ENCODE peak calls at places on chromosomes 16 and 17, in eight cellular contexts. B is activated effector memory CD4-positive, alpha-beta T cell treated with anti-CD3 and anti-CD28 coated beads, Interleukin-2, amount 50 U/mL, for 16 hours; V is HEK293T; T is ELR; E is mesenteric fat pad; I is MCF 10A; L is adrenal gland; C is activated naive CD4-positive, alpha-beta T cell. D is an unnamed sample.

GRCh38 chr16:50516890-50517289 is 31.3 kb upstream of the NKD1 start:
- DNase-seq in E (no peak), B (no peak), I (no peak), V (no peak), T (no peak), C (no peak), L (no peak), D (no peak)

GRCh38 chr16:56849690-56850680 is 15.0 kb upstream of the SLC12A3 start:
- DNase-seq in V (no peak), L (no peak), B (peak), I (no peak), E (no peak), C (no peak), T (no peak), D (no peak)

GRCh38 chr17:6162892-6163291 is 92.7 kb downstream of the WSCD1 start:
- DNase-seq in B (no peak), L (no peak), E (peak), C (no peak), I (no peak), T (no peak), V (no peak), D (no peak)

GRCh38 chr16:69471121-69471520 is 46.7 kb downstream of the CYB5B start:
- DNase-seq in E (no peak), T (no peak), C (no peak), B (no peak), L (no peak), V (no peak), I (no peak), D (no peak)

GRCh38 chr16:23320695-23321094 is 18.6 kb downstream of the SCNN1B start:
- DNase-seq in V (no peak), I (no peak), C (no peak), T (no peak), E (peak), L (no peak), B (no peak), D (no peak)

GRCh38 chr17:34892864-34893263 is 68.4 kb downstream of the CCT6B start:
- DNase-seq in B (no peak), E (no peak), V (peak), T (peak), C (no peak), I (no peak), L (no peak), D (peak)

GRCh38 chr17:82121660-82122629 is 23.9 kb upstream of the FASN start:
- DNase-seq in C (no peak), I (no peak), T (no peak), V (no peak), B (no peak), L (no peak), E (no peak), D (no peak)

GRCh38 chr16:17803625-17804410 is 333.1 kb upstream of the XYLT1 start:
- DNase-seq in T (peak), L (no peak), E (no peak), B (no peak), I (no peak), C (no peak), V (no peak), D (no peak)

GRCh38 chr17:72592242-72592966 is 471.6 kb downstream of the SOX9 start:
- DNase-seq in B (peak), L (no peak), I (peak), V (peak), C (peak), E (peak), T (peak), D (peak)

GRCh38 chr16:72715267-72715666 is 332.7 kb downstream of the ZFHX3 start:
- DNase-seq in V (no peak), C (no peak), I (peak), T (peak), E (no peak), B (no peak), L (no peak), D (no peak)

GRCh38 chr17:80678621-80679020 is 134.0 kb downstream of the RPTOR start:
- DNase-seq in T (peak), V (no peak), I (peak), E (no peak), B (peak), C (no peak), L (no peak), D (no peak)

GRCh38 chr16:82439678-82440293 is 187.0 kb upstream of the CDH13 start:
- DNase-seq in I (peak), C (no peak), T (peak), E (no peak), L (no peak), B (no peak), V (peak), D (peak)